ENCODE peak calls at places on chromosomes 7 and 10, in ten cellular contexts. U is AG09309; Q is occipital lobe; I is glutamatergic neuron; W is stimulated activated CD4-positive, alpha-beta T cell treated with anti-CD3 and anti-CD28 coated beads, Interleukin-2, amount 100 ng/mL, for 48 hours; V is Calu3; E is activated T-helper 9 cell treated with anti-CD3 and anti-CD28 coated beads, Interleukin-2, amount 50 U/mL, for 16 hours; G is ELF-1; X is stimulated activated naive CD4-positive, alpha-beta T cell treated with Interleukin-2 at 50 U/mL for 16 hours; Z is neural crest cell. B is an unnamed sample.

GRCh38 chr7:29609162-29610030 is 45.8 kb downstream of the PRR15 start:
- DNase-seq in U (no peak), Q (no peak), I (peak; percentile 28), W (no peak), V (peak; percentile 73), E (no peak), G (peak; percentile 64), X (no peak), Z (no peak), B (peak; percentile 64)

GRCh38 chr10:85100495-85100894 is 772.1 kb downstream of the CCSER2 start:
- DNase-seq in U (no peak), Q (no peak), I (no peak), W (no peak), V (no peak), E (no peak), G (no peak), X (no peak), Z (no peak), B (no peak)

GRCh38 chr10:99085358-99085757 is 150.3 kb downstream of the HPSE2 start:
- DNase-seq in U (no peak), Q (no peak), I (no peak), W (no peak), V (no peak), E (no peak), G (no peak), X (no peak), Z (no peak), B (no peak)

GRCh38 chr10:51231754-51232153 is 157.5 kb downstream of the PRKG1 start:
- DNase-seq in U (peak; percentile 53), Q (no peak), I (no peak), W (no peak), V (no peak), E (no peak), G (no peak), X (no peak), Z (no peak), B (peak; percentile 43)

GRCh38 chr7:18831381-18831901 is 286.0 kb downstream of the TWIST1 start:
- DNase-seq in U (no peak), Q (no peak), I (no peak), W (no peak), V (no peak), E (no peak), G (no peak), X (no peak), Z (no peak), B (no peak)

GRCh38 chr7:133535308-133535707 is 282.4 kb downstream of the EXOC4 start:
- DNase-seq in U (peak; percentile 4), Q (no peak), I (no peak), W (no peak), V (no peak), E (no peak), G (no peak), X (no peak), Z (no peak), B (no peak)

GRCh38 chr10:123724747-123725146 is 58.6 kb downstream of the GPR26 start:
- DNase-seq in U (no peak), Q (no peak), I (no peak), W (no peak), V (no peak), E (no peak), G (no peak), X (no peak), Z (no peak), B (no peak)

GRCh38 chr10:110408203-110408871 is 89.4 kb upstream of the DUSP5 start:
- DNase-seq in U (no peak), Q (no peak), I (no peak), W (no peak), V (peak; percentile 45), E (no peak), G (peak; percentile 94), X (no peak), Z (no peak), B (peak; percentile 68)

GRCh38 chr10:134743-135600 is at the start of gene ZMYND11:
- DNase-seq in U (no peak), Q (peak; percentile 39), I (peak; percentile 71), W (peak; percentile 50), V (peak; percentile 59), E (peak; percentile 57), G (peak; percentile 5), X (peak; percentile 60), Z (peak; percentile 50), B (peak; percentile 74)

GRCh38 chr7:143454091-143454729 is 11.0 kb downstream of the TAS2R60 start:
- DNase-seq in U (no peak), Q (no peak), I (no peak), W (no peak), V (no peak), E (no peak), G (no peak), X (no peak), Z (no peak), B (peak; percentile 81)

GRCh38 chr10:51640120-51640819 is 59.1 kb downstream of the CSTF2T start:
- DNase-seq in U (no peak), Q (no peak), I (no peak), W (no peak), V (no peak), E (no peak), G (no peak), X (no peak), Z (no peak), B (no peak)

GRCh38 chr10:78408671-78409472 is 375.2 kb downstream of the RPS24 start:
- DNase-seq in U (no peak), Q (no peak), I (no peak), W (no peak), V (no peak), E (no peak), G (no peak), X (no peak), Z (no peak), B (no peak)